ENCODE peak calls at places on chromosomes 2 and 18, in five cellular contexts. T is NCI-H510A treated with DMSO at 0.1 percent for 48 hours; X is ovary; Z is activated T-cell treated with anti-CD3 and anti-CD28 coated beads, Interleukin-2, amount 50 U/mL, for 48 hours; B is H7. R is an unnamed sample.
A peak's percentile ranks its signal among the peaks of the same experiment; 100 is the strongest.

GRCh38 chr2:68646303-68646702 is 2.9 kb downstream of the PROKR1 start:
- DNase-seq in T (no peak), X (no peak), Z (no peak), B (no peak), R (no peak)

GRCh38 chr2:238167761-238168160 is 9.0 kb downstream of the ERFE start:
- DNase-seq in T (no peak), X (no peak), Z (no peak), B (peak; percentile 47), R (peak; percentile 90)

GRCh38 chr2:29931818-29932217 is 10.4 kb upstream of the ALK start:
- DNase-seq in T (no peak), X (no peak), Z (no peak), B (no peak), R (no peak)

GRCh38 chr2:42180300-42180699 is 11.1 kb downstream of the EML4 start:
- DNase-seq in T (no peak), X (no peak), Z (no peak), B (no peak), R (no peak)

GRCh38 chr2:1653137-1653789 is 91.1 kb downstream of the PXDN start:
- DNase-seq in T (no peak), X (peak; percentile 70), Z (no peak), B (no peak), R (peak; percentile 92)

GRCh38 chr2:230794472-230794871 is 70.3 kb upstream of the ITM2C start:
- DNase-seq in T (no peak), X (no peak), Z (peak; percentile 62), B (no peak), R (no peak)

GRCh38 chr2:19600506-19600905 is 242.1 kb upstream of the OSR1 start:
- DNase-seq in T (no peak), X (no peak), Z (no peak), B (no peak), R (no peak)

GRCh38 chr2:154375625-154376020 is 322.9 kb upstream of the KCNJ3 start:
- DNase-seq in T (peak; percentile 46), X (no peak), Z (no peak), B (peak; percentile 2), R (no peak)

GRCh38 chr2:152390837-152391236 is 55.9 kb downstream of the FMNL2 start:
- DNase-seq in T (no peak), X (no peak), Z (no peak), B (no peak), R (no peak)

GRCh38 chr2:217826505-217826904 is 176.3 kb downstream of the TNS1 start:
- DNase-seq in T (no peak), X (no peak), Z (no peak), B (peak; percentile 75), R (peak; percentile 88)

GRCh38 chr2:9310390-9310789 is 103.8 kb downstream of the ASAP2 start:
- DNase-seq in T (no peak), X (peak; percentile 51), Z (no peak), B (no peak), R (no peak)

GRCh38 chr18:25113081-25113480 is 238.9 kb downstream of the ZNF521 start:
- DNase-seq in T (no peak), X (no peak), Z (no peak), B (peak; percentile 11), R (no peak)

GRCh38 chr18:55054591-55054990 is 95.3 kb upstream of the CCDC68 start:
- DNase-seq in T (no peak), X (no peak), Z (no peak), B (no peak), R (no peak)

GRCh38 chr2:178304262-178304661 is 110.0 kb downstream of the OSBPL6 start:
- DNase-seq in T (no peak), X (no peak), Z (no peak), B (no peak), R (no peak)

GRCh38 chr2:135997380-135997779 is 12.0 kb upstream of the DARS1 start:
- DNase-seq in T (peak; percentile 55), X (no peak), Z (no peak), B (peak; percentile 70), R (no peak)

R was measured in chondrocyte.